ENCODE peak calls at places on chromosome 19, in seven cellular contexts. One of them, this sample, is unnamed.

GRCh38 chr19:5719274-5719960 is 529 bp downstream of the LONP1 start:
- DNase-seq in heart left ventricle: no peak
- DNase-seq in uterus: no peak
- DNase-seq in ovary: no peak
- DNase-seq in stomach: no peak
- DNase-seq in adrenal gland: peak
- DNase-seq in IMR-90: peak
- DNase-seq in this sample: no peak

GRCh38 chr19:574658-575526 is 2.5 kb downstream of the BSG start:
- DNase-seq in IMR-90: peak
- DNase-seq in uterus: no peak
- DNase-seq in ovary: peak
- DNase-seq in heart left ventricle: peak
- DNase-seq in adrenal gland: peak
- DNase-seq in stomach: peak
- DNase-seq in this sample: peak

GRCh38 chr19:1624458-1624857 is 19.2 kb upstream of the UQCR11 start:
- DNase-seq in adrenal gland: peak
- DNase-seq in uterus: peak
- DNase-seq in IMR-90: peak
- DNase-seq in ovary: peak
- DNase-seq in stomach: peak
- DNase-seq in heart left ventricle: peak
- DNase-seq in this sample: peak

GRCh38 chr19:2462635-2463421 is 6.1 kb upstream of the LMNB2 start:
- DNase-seq in stomach: peak
- DNase-seq in uterus: peak
- DNase-seq in IMR-90: peak
- DNase-seq in adrenal gland: peak
- DNase-seq in ovary: peak
- DNase-seq in heart left ventricle: peak
- DNase-seq in this sample: peak

GRCh38 chr19:4051175-4052101 is 15.3 kb downstream of the ZBTB7A start:
- DNase-seq in adrenal gland: peak
- DNase-seq in IMR-90: peak
- DNase-seq in stomach: no peak
- DNase-seq in ovary: no peak
- DNase-seq in uterus: peak
- DNase-seq in heart left ventricle: no peak
- DNase-seq in this sample: no peak

GRCh38 chr19:21328402-21328801 is 808 bp downstream of the ZNF708 start:
- DNase-seq in adrenal gland: no peak
- DNase-seq in heart left ventricle: no peak
- DNase-seq in uterus: no peak
- DNase-seq in ovary: no peak
- DNase-seq in IMR-90: no peak
- DNase-seq in stomach: no peak
- DNase-seq in this sample: peak

GRCh38 chr19:48867119-48867921 is 1.1 kb downstream of the PLEKHA4 start:
- DNase-seq in adrenal gland: no peak
- DNase-seq in IMR-90: no peak
- DNase-seq in stomach: no peak
- DNase-seq in uterus: no peak
- DNase-seq in ovary: no peak
- DNase-seq in heart left ventricle: no peak
- DNase-seq in this sample: no peak

GRCh38 chr19:55546822-55547614 is 1.7 kb upstream of the SBK3 start:
- DNase-seq in adrenal gland: peak
- DNase-seq in IMR-90: peak
- DNase-seq in ovary: peak
- DNase-seq in stomach: peak
- DNase-seq in uterus: peak
- DNase-seq in heart left ventricle: peak
- DNase-seq in this sample: peak

GRCh38 chr19:18649371-18650047 is 12.7 kb downstream of the KLHL26 start:
- DNase-seq in uterus: peak
- DNase-seq in adrenal gland: no peak
- DNase-seq in stomach: no peak
- DNase-seq in IMR-90: peak
- DNase-seq in heart left ventricle: peak
- DNase-seq in ovary: peak
- DNase-seq in this sample: peak

GRCh38 chr19:16073988-16074387 is 2.3 kb upstream of the TPM4 start:
- DNase-seq in stomach: no peak
- DNase-seq in heart left ventricle: no peak
- DNase-seq in uterus: no peak
- DNase-seq in adrenal gland: no peak
- DNase-seq in ovary: peak
- DNase-seq in IMR-90: no peak
- DNase-seq in this sample: no peak

GRCh38 chr19:24098359-24098758 is 11.4 kb downstream of the ZNF254 start:
- DNase-seq in stomach: no peak
- DNase-seq in ovary: no peak
- DNase-seq in uterus: no peak
- DNase-seq in IMR-90: peak
- DNase-seq in adrenal gland: no peak
- DNase-seq in heart left ventricle: no peak
- DNase-seq in this sample: no peak

GRCh38 chr19:8585057-8585893 is 8.0 kb upstream of the MYO1F start:
- DNase-seq in IMR-90: no peak
- DNase-seq in ovary: no peak
- DNase-seq in heart left ventricle: no peak
- DNase-seq in stomach: no peak
- DNase-seq in adrenal gland: no peak
- DNase-seq in uterus: no peak
- DNase-seq in this sample: no peak

GRCh38 chr19:54462713-54463530 is 656 bp downstream of the LENG9 start:
- DNase-seq in uterus: peak
- DNase-seq in stomach: peak
- DNase-seq in heart left ventricle: peak
- DNase-seq in ovary: peak
- DNase-seq in IMR-90: peak
- DNase-seq in adrenal gland: peak
- DNase-seq in this sample: peak

GRCh38 chr19:45404557-45405434 is at the start of gene PPP1R13L:
- DNase-seq in ovary: peak
- DNase-seq in stomach: peak
- DNase-seq in adrenal gland: peak
- DNase-seq in IMR-90: peak
- DNase-seq in uterus: peak
- DNase-seq in heart left ventricle: peak
- DNase-seq in this sample: peak

DNA sequence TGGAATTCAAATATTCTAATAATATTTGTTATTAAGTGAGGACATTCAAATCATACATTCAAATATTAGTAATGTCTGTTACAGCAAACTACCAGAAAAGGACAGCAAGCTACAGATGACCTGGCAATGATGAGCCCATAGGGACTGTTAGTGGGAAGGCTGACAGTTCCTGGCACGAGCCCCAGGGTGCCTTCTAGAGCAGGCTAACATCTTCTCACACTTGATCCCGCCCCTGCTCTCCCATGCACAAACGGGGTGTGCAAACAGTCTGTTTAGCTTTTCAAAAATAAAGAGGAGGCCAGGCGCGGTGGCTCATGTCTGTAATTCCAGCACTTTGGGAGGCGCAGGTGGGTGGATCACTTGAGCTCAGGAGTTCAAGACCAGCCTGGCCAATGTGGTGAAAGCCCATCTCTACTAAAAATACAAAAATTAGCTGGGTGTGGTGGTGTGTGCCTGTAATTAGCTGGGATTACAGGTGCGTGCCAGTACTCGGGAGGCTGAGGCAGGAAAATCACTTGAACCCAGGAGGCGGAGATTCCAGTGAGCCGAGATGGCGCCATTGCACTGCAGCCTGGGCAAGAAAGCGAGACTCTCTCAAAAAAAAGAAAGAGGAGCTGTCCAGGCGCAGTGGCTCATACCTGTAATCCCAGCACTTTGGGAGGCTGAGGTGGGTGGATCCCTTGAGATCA is 9.6 kb upstream of the GARRE1 start:
- DNase-seq in ovary: no peak
- DNase-seq in uterus: no peak
- DNase-seq in adrenal gland: no peak
- DNase-seq in IMR-90: peak
- DNase-seq in heart left ventricle: no peak
- DNase-seq in stomach: no peak
- DNase-seq in this sample: no peak
- TF ChIP-seq CTCF in ovary: no peak
- TF ChIP-seq CTCF in uterus: no peak
- TF ChIP-seq CTCF in adrenal gland: no peak
- TF ChIP-seq CTCF in IMR-90: no peak
- TF ChIP-seq CTCF in heart left ventricle: no peak
- TF ChIP-seq CTCF in stomach: no peak
- TF ChIP-seq CTCF in this sample: no peak

DNA sequence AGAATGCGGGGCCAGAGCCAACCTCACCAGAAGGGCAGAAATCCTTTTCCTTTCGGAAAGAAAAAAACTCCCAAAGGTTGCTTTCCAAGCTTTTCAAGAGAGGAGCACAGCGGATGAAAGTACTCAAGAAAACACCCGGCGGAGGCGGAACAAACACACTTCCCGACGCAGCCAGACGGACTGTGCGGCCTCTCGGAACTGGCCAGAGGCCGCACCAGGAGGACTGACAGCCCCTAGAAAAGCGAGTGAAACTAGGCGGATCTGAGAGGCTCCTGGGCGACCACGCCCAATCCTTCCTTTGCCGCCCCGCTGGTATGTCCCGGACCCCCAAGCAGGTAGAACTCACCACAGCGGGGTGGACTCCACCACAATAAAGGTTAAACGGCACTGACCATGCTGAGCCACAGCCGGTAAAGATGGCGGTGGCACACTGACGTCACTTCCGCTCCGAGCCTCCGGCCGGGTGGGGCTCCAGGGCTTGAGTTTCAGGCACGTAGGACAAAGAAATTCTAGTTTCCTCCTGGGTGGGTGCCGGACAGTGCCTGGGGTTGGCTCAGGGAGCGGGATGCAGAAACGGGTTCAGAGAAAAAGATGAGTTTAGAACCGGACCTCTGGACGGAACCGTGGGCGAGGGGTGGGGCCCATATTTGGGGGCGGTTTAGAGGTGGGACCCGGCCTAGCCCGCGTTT is at the start of gene ZNF562:
- DNase-seq in stomach: peak
- DNase-seq in uterus: peak
- DNase-seq in IMR-90: peak
- DNase-seq in adrenal gland: peak
- DNase-seq in ovary: peak
- DNase-seq in heart left ventricle: peak
- DNase-seq in this sample: peak
- TF ChIP-seq POLR2A in stomach: no peak
- TF ChIP-seq POLR2A in uterus: no peak
- TF ChIP-seq POLR2A in IMR-90: peak
- TF ChIP-seq POLR2A in adrenal gland: peak
- TF ChIP-seq POLR2A in ovary: peak
- TF ChIP-seq POLR2A in heart left ventricle: no peak
- TF ChIP-seq POLR2A in this sample: no peak

DNA sequence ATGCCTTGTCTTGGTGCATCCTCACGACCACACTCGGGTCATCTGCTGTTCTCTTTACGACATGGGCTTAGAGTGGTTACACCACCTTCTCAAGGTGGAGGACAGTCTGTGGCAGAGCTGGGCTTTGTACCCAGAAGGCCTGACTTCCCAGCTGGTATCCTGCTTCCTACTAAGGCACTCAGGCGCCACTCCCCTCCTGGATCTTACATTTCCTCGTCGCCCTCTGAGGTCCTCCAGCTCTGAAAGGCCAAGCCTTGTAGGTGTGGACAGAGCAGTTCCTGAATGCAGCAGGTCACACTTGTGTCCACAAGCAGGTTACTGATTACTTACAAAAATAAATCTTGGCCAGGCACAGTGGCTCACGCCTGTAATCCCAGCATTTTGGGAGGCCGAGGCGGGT is 11.9 kb downstream of the SYCE2 start:
- DNase-seq in heart left ventricle: no peak
- DNase-seq in uterus: no peak
- DNase-seq in stomach: peak
- DNase-seq in ovary: no peak
- DNase-seq in adrenal gland: no peak
- DNase-seq in IMR-90: no peak
- DNase-seq in this sample: no peak
- TF ChIP-seq CTCF in heart left ventricle: no peak
- TF ChIP-seq CTCF in uterus: no peak
- TF ChIP-seq CTCF in stomach: no peak
- TF ChIP-seq CTCF in ovary: no peak
- TF ChIP-seq CTCF in adrenal gland: no peak
- TF ChIP-seq CTCF in IMR-90: no peak
- TF ChIP-seq CTCF in this sample: no peak

DNA sequence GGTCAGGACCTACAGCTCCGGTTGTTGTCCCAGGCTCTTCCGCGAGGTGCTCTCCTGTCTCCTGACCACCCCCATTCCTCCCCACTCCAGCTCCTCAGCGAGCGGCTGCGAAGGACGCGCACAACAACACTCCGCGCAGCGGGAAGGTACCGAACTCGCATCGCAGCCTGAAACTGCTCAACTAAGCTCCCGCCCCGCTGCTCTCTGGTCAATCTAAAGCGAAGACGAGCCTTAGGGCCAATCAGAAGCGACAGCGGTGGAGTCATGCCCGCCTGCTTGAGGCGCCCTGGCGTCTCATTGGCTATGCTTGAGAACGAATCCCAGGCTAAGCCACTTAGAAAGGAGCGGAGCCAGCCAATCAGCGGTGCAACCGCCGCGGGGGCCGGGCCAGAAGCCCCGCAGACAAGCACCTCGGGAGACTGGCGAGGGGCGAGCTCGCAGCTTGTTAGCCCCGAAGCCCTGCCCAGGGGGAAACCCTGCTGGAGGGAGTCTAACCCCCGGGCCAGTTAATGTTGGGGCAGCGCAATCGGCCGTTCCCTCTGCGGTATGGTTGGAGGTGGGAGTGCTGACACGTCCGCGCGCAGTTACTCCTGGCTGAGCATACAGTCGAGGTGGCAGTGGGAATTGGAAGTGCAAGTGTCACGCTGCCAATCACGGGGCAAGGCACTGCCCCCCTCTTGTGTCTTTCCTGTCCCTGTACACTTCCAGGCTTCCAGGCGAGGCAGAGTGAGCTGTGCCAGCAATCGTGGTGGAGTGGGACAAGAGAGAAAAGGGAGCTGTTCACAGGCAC is 1.9 kb upstream of the ZBTB32 start:
- DNase-seq in adrenal gland: peak
- DNase-seq in IMR-90: peak
- DNase-seq in heart left ventricle: peak
- DNase-seq in ovary: peak
- DNase-seq in uterus: peak
- DNase-seq in stomach: peak
- DNase-seq in this sample: peak
- TF ChIP-seq POLR2A in adrenal gland: no peak
- TF ChIP-seq POLR2A in IMR-90: no peak
- TF ChIP-seq POLR2A in heart left ventricle: no peak
- TF ChIP-seq POLR2A in ovary: no peak
- TF ChIP-seq POLR2A in uterus: no peak
- TF ChIP-seq POLR2A in stomach: no peak
- TF ChIP-seq POLR2A in this sample: no peak

GRCh38 chr19:46739290-46739771 is 6.5 kb upstream of the FKRP start:
- DNase-seq in ovary: peak
- DNase-seq in IMR-90: no peak
- DNase-seq in uterus: no peak
- DNase-seq in adrenal gland: no peak
- DNase-seq in heart left ventricle: peak
- DNase-seq in stomach: no peak
- DNase-seq in this sample: peak
- TF ChIP-seq CTCF in ovary: no peak
- TF ChIP-seq CTCF in IMR-90: no peak
- TF ChIP-seq CTCF in uterus: no peak
- TF ChIP-seq CTCF in adrenal gland: no peak
- TF ChIP-seq CTCF in heart left ventricle: no peak
- TF ChIP-seq CTCF in stomach: no peak
- TF ChIP-seq CTCF in this sample: no peak

This sample was measured in testis.